ENCODE peak calls at places on chromosomes 16 and 17, in five cellular contexts. W, V, A, X and S are unnamed samples.

GRCh38 chr16:50844840-50845239 is 103.0 kb downstream of the CYLD start:
- DNase-seq in W (no peak), V (no peak), A (no peak), X (no peak), S (no peak)

GRCh38 chr17:80348551-80349436 is 66.2 kb upstream of the ENDOV start:
- DNase-seq in W (no peak), V (no peak), A (no peak), X (no peak), S (no peak)

GRCh38 chr16:27302126-27302525 is 11.6 kb upstream of the IL4R start:
- DNase-seq in W (no peak), V (no peak), A (peak; percentile 19), X (no peak), S (no peak)

GRCh38 chr16:578870-579405 is 9.2 kb downstream of the PIGQ start:
- DNase-seq in W (peak; percentile 74), V (peak; percentile 74), A (no peak), X (peak; percentile 84), S (peak; percentile 58)

GRCh38 chr16:66581246-66581952 is 2.1 kb downstream of the CMTM2 start:
- DNase-seq in W (no peak), V (no peak), A (no peak), X (no peak), S (no peak)

GRCh38 chr17:58186591-58186990 is 5.9 kb upstream of the EPX start:
- DNase-seq in W (no peak), V (no peak), A (peak; percentile 43), X (no peak), S (no peak)

GRCh38 chr17:83103200-83103937 is 24.0 kb downstream of the METRNL start:
- DNase-seq in W (peak; percentile 40), V (no peak), A (no peak), X (peak; percentile 68), S (no peak)

GRCh38 chr17:67258836-67259468 is 14.0 kb upstream of the HELZ start:
- DNase-seq in W (no peak), V (no peak), A (peak; percentile 65), X (no peak), S (no peak)

DNA sequence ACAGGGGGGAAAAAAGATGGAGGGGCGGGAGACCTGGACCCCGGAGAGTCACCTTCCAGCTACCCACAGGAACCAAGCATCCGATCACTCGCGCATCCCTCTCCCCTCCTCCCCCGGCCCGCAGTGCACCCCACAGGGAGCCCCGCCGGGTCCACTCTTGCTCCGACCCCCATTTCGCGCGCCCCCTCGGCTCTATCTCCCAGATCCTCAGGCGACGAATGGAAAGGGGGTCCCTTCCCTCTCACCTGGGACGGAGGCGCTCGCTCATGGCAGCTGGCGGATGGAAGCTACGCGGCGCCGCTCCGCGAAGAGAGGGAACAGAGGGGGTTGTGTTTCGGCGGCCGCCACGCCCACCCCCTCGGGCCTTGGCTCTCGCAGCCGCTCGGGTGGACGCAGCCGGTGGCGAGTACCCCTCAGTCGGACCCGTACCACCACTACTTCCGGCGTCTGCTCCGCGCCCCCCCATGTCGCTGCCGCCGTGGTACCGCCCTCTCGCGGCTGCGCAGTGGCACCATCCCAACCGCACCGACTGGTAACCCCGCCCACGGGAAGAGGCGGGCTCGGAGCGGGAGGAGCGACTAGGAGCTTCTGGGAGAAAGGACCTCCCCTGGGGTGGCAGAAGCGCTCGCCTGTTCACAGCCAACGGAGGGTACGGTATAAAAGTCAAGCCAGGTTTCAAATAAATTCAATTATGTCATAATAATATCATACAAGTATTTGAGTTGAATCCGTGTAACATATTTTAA is 29.7 kb downstream of the CPSF4L start:
- DNase-seq in W (peak; percentile 94), V (peak; percentile 97), A (peak; percentile 97), X (peak; percentile 95), S (peak; percentile 97)
- H3K4me1 ChIP-seq in W (peaks cover 4% of the 10 kb centered on the region), V (peaks cover 81% of the 10 kb centered on the region), A (peaks cover 27% of the 10 kb centered on the region), X (peaks cover 44% of the 10 kb centered on the region), S (peaks cover 32% of the 10 kb centered on the region)

GRCh38 chr17:78124081-78124835 is 4.3 kb downstream of the TMC6 start:
- DNase-seq in W (no peak), V (no peak), A (no peak), X (no peak), S (no peak)
- H3K4me1 ChIP-seq in W (peaks cover 12% of the 10 kb centered on the region), V (peaks cover 63% of the 10 kb centered on the region), A (peaks cover 21% of the 10 kb centered on the region), X (peaks cover 14% of the 10 kb centered on the region), S (peaks cover 69% of the 10 kb centered on the region)

DNA sequence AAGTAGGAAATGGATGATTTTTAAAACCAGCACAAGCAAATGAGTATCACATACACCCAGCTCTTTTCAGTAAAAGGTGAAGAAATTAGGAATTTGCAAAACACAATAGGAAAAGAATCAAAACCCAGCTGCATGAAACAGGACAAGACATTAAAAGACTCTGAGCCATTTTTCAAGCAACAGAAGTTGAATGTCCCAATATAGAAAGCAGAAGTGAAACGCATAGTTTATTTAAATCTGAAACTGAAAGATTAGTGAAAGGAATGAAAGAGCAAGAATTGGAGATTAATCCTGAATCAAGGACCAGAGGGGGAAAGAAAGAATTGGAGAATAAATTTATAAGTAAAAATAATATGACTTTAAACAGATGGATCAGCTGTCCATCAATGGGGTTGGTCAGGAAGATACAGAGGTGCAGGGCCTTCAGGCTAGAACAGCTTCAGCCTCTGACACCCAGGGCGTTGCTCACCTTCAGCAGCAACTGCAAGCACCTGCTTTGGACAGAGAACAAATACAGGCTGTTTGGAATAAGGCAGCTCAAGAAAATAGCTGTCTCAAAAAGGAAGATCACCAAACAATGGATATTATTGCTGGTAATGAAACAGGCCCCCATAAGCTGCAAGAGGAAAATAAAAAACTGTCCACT is 3.9 kb upstream of the ARHGAP17 start:
- DNase-seq in W (no peak), V (no peak), A (no peak), X (no peak), S (no peak)
- H3K4me1 ChIP-seq in W (peaks cover 1% of the 10 kb centered on the region), V (peaks cover 14% of the 10 kb centered on the region), A (peaks cover 5% of the 10 kb centered on the region), X (peaks cover under 1% of the 10 kb centered on the region), S (peaks cover 23% of the 10 kb centered on the region)

DNA sequence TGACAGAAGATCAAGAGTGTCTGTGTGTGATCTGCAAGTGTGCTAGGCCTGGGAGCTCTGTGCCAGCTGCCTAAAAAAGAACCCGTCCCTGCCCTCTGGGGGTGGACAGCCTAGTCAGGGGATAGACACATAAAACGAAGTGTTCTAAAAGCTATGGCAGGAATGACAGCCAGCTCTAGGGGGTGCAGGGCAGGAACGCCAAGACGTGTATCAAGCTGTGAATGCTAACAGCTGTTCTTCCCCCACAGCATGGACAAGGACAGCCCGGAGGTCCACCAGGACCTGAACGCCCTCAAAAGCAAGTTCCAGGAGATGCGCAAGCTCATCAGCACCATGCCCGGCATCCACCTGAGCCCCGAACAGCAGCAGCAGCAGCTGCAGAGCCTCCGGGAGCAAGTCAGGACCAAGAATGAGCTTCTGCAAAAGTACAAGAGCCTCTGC is 5.1 kb downstream of the RASD1 start:
- DNase-seq in W (no peak), V (no peak), A (no peak), X (no peak), S (no peak)
- H3K4me1 ChIP-seq in W (peaks cover 22% of the 10 kb centered on the region), V (peaks cover 76% of the 10 kb centered on the region), A (peaks cover 8% of the 10 kb centered on the region), X (no peaks in the 10 kb centered on the region), S (peaks cover 5% of the 10 kb centered on the region)

DNA sequence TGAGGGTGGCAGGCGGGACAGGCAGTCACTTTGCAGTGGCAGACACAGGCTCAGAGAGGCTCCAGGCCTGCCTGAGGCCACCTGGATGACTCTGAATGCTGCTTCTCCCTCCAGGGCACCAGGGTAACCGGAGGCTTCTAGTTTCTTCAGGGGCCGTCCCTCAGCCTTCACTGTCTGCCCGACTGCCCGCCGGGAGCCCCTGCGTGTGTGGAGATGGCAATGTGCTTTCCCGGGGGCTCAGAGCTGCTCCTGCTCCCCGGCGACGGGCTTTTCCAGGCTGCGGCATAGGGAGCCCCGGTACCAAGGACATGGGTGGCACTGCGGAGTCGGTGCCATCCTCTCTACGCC is 51.5 kb downstream of the CBFA2T3 start:
- DNase-seq in W (no peak), V (no peak), A (no peak), X (no peak), S (no peak)
- H3K4me1 ChIP-seq in W (peaks cover 12% of the 10 kb centered on the region), V (peaks cover 66% of the 10 kb centered on the region), A (peaks cover 11% of the 10 kb centered on the region), X (peaks cover 20% of the 10 kb centered on the region), S (peaks cover 5% of the 10 kb centered on the region)

DNA sequence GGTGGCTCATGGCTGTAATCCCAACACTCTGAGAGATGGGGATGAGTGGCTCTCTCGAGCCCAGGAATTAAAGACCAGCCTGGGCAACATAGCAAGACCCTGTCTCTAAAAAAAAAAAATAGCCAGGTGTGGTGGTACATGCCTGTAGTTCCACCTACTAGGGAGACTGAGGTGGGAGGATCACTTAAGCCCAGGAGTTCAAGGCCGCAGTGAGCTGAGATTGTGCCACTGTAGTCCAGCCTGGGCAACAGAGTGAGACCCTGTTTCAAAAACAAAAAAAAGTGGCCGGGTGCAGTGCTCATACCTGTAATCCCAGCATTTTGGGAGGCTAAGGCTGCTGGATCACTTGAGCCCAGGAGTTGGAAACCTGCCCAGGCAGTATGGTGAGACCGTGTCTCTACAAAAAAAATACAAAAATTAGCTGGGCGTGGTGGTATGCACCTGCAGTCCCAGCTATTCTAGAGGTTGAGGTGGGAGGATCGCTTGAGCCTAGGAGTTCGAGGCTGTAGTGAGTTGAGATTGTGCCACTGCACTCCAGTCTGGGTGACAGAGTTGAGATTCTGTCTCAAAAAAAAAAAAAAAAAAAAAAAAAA is 3.0 kb downstream of the C16orf54 start:
- DNase-seq in W (no peak), V (no peak), A (no peak), X (no peak), S (no peak)
- H3K4me1 ChIP-seq in W (peaks cover 20% of the 10 kb centered on the region), V (no peaks in the 10 kb centered on the region), A (no peaks in the 10 kb centered on the region), X (no peaks in the 10 kb centered on the region), S (peaks cover 72% of the 10 kb centered on the region)